ENCODE peak calls at places on chromosome 21, in four cellular contexts. One of them, this sample, is unnamed.

GRCh38 chr21:38798481-38798882 is 7.2 kb upstream of the ETS2 start:
- DNase-seq in ovary: no peak
- DNase-seq in upper lobe of right lung: no peak
- DNase-seq in lower lobe of right lung: no peak
- DNase-seq in this sample: no peak

GRCh38 chr21:46675595-46676280 is 40.3 kb downstream of the PRMT2 start:
- DNase-seq in ovary: no peak
- DNase-seq in lower lobe of right lung: no peak
- DNase-seq in upper lobe of right lung: no peak
- DNase-seq in this sample: no peak

GRCh38 chr21:45388011-45388521 is 16.9 kb upstream of the COL18A1 start:
- DNase-seq in ovary: no peak
- DNase-seq in upper lobe of right lung: peak
- DNase-seq in lower lobe of right lung: peak
- DNase-seq in this sample: peak

GRCh38 chr21:44389335-44389734 is 35.9 kb downstream of the TRPM2 start:
- DNase-seq in upper lobe of right lung: no peak
- DNase-seq in lower lobe of right lung: no peak
- DNase-seq in ovary: no peak
- DNase-seq in this sample: no peak

GRCh38 chr21:45103966-45104520 is 29.7 kb downstream of the ADARB1 start:
- DNase-seq in ovary: no peak
- DNase-seq in lower lobe of right lung: no peak
- DNase-seq in upper lobe of right lung: no peak
- DNase-seq in this sample: no peak

GRCh38 chr21:46080171-46081021 is 17.5 kb upstream of the COL6A2 start:
- DNase-seq in ovary: peak
- DNase-seq in lower lobe of right lung: peak
- DNase-seq in upper lobe of right lung: peak
- DNase-seq in this sample: peak

GRCh38 chr21:33135925-33136324 is 66.0 kb downstream of the OLIG1 start:
- DNase-seq in lower lobe of right lung: no peak
- DNase-seq in ovary: no peak
- DNase-seq in upper lobe of right lung: no peak
- DNase-seq in this sample: no peak

GRCh38 chr21:28775071-28775470 is 217.6 kb downstream of the LTN1 start:
- DNase-seq in ovary: no peak
- DNase-seq in lower lobe of right lung: no peak
- DNase-seq in upper lobe of right lung: no peak
- DNase-seq in this sample: no peak

GRCh38 chr21:41677671-41678015 is 89.2 kb downstream of the RIPK4 start:
- DNase-seq in upper lobe of right lung: peak
- DNase-seq in lower lobe of right lung: no peak
- DNase-seq in ovary: no peak
- DNase-seq in this sample: peak

GRCh38 chr21:18468775-18469174 is 65.2 kb upstream of the TMPRSS15 start:
- DNase-seq in ovary: no peak
- DNase-seq in lower lobe of right lung: no peak
- DNase-seq in upper lobe of right lung: no peak
- DNase-seq in this sample: no peak

GRCh38 chr21:38721983-38722382 is 83.7 kb upstream of the ETS2 start:
- DNase-seq in ovary: no peak
- DNase-seq in lower lobe of right lung: no peak
- DNase-seq in upper lobe of right lung: no peak
- DNase-seq in this sample: no peak

GRCh38 chr21:33374080-33374873 is 28.9 kb upstream of the IFNGR2 start:
- DNase-seq in ovary: no peak
- DNase-seq in lower lobe of right lung: no peak
- DNase-seq in upper lobe of right lung: peak
- DNase-seq in this sample: no peak

GRCh38 chr21:38942617-38943245 is 137.0 kb downstream of the ETS2 start:
- DNase-seq in lower lobe of right lung: no peak
- DNase-seq in upper lobe of right lung: no peak
- DNase-seq in ovary: no peak
- DNase-seq in this sample: no peak

GRCh38 chr21:42534901-42535378 is 21.3 kb downstream of the SLC37A1 start:
- DNase-seq in lower lobe of right lung: peak
- DNase-seq in ovary: no peak
- DNase-seq in upper lobe of right lung: no peak
- DNase-seq in this sample: no peak

GRCh38 chr21:41213081-41213480 is 45.1 kb downstream of the BACE2 start:
- DNase-seq in upper lobe of right lung: no peak
- DNase-seq in ovary: no peak
- DNase-seq in lower lobe of right lung: no peak
- DNase-seq in this sample: no peak

GRCh38 chr21:33024278-33025103 is 1.2 kb upstream of the OLIG2 start:
- DNase-seq in lower lobe of right lung: no peak
- DNase-seq in ovary: no peak
- DNase-seq in upper lobe of right lung: no peak
- DNase-seq in this sample: no peak

GRCh38 chr21:37683396-37684114 is 232.7 kb downstream of the KCNJ6 start:
- DNase-seq in lower lobe of right lung: no peak
- DNase-seq in upper lobe of right lung: no peak
- DNase-seq in ovary: no peak
- DNase-seq in this sample: no peak

GRCh38 chr21:29299046-29299905 is 554 bp downstream of the BACH1 start:
- DNase-seq in upper lobe of right lung: peak
- DNase-seq in ovary: peak
- DNase-seq in lower lobe of right lung: peak
- DNase-seq in this sample: peak

GRCh38 chr21:42157606-42158310 is 61.2 kb upstream of the ABCG1 start:
- DNase-seq in ovary: no peak
- DNase-seq in upper lobe of right lung: no peak
- DNase-seq in lower lobe of right lung: no peak
- DNase-seq in this sample: peak

GRCh38 chr21:43734830-43735229 is 15.9 kb downstream of the PDXK start:
- DNase-seq in ovary: no peak
- DNase-seq in upper lobe of right lung: peak
- DNase-seq in lower lobe of right lung: peak
- DNase-seq in this sample: no peak

GRCh38 chr21:15741510-15741909 is 11.7 kb downstream of the USP25 start:
- DNase-seq in lower lobe of right lung: no peak
- DNase-seq in ovary: no peak
- DNase-seq in upper lobe of right lung: no peak
- DNase-seq in this sample: no peak

GRCh38 chr21:42513985-42514882 is 582 bp downstream of the SLC37A1 start:
- DNase-seq in lower lobe of right lung: peak
- DNase-seq in ovary: no peak
- DNase-seq in upper lobe of right lung: peak
- DNase-seq in this sample: peak

GRCh38 chr21:25733859-25734653 is 648 bp downstream of the ATP5PF start:
- DNase-seq in lower lobe of right lung: no peak
- DNase-seq in upper lobe of right lung: peak
- DNase-seq in ovary: no peak
- DNase-seq in this sample: peak

GRCh38 chr21:26961704-26962103 is 5.2 kb downstream of the ADAMTS5 start:
- DNase-seq in lower lobe of right lung: no peak
- DNase-seq in ovary: peak
- DNase-seq in upper lobe of right lung: no peak
- DNase-seq in this sample: no peak

GRCh38 chr21:45934071-45934470 is 47.5 kb upstream of the COL6A1 start:
- DNase-seq in lower lobe of right lung: no peak
- DNase-seq in upper lobe of right lung: no peak
- DNase-seq in ovary: no peak
- DNase-seq in this sample: no peak

GRCh38 chr21:43369124-43369523 is 57.8 kb downstream of the SIK1 start:
- DNase-seq in lower lobe of right lung: no peak
- DNase-seq in upper lobe of right lung: no peak
- DNase-seq in ovary: no peak
- DNase-seq in this sample: no peak

GRCh38 chr21:33490991-33491372 is 534 bp downstream of the DNAJC28 start:
- DNase-seq in lower lobe of right lung: no peak
- DNase-seq in ovary: no peak
- DNase-seq in upper lobe of right lung: no peak
- DNase-seq in this sample: no peak

GRCh38 chr21:46184625-46185555 is 631 bp upstream of the SPATC1L start:
- DNase-seq in upper lobe of right lung: peak
- DNase-seq in ovary: peak
- DNase-seq in lower lobe of right lung: peak
- DNase-seq in this sample: peak

GRCh38 chr21:37849703-37850102 is 66.6 kb downstream of the KCNJ6 start:
- DNase-seq in ovary: no peak
- DNase-seq in upper lobe of right lung: no peak
- DNase-seq in lower lobe of right lung: no peak
- DNase-seq in this sample: no peak

GRCh38 chr21:33976082-33976979 is 60.7 kb upstream of the ATP5PO start:
- DNase-seq in ovary: no peak
- DNase-seq in upper lobe of right lung: no peak
- DNase-seq in lower lobe of right lung: no peak
- DNase-seq in this sample: no peak

GRCh38 chr21:35649186-35649585 is 411.1 kb downstream of the SETD4 start:
- DNase-seq in upper lobe of right lung: no peak
- DNase-seq in ovary: no peak
- DNase-seq in lower lobe of right lung: no peak
- DNase-seq in this sample: no peak

GRCh38 chr21:35652196-35652595 is 408.1 kb downstream of the SETD4 start:
- DNase-seq in ovary: no peak
- DNase-seq in lower lobe of right lung: no peak
- DNase-seq in upper lobe of right lung: no peak
- DNase-seq in this sample: no peak

GRCh38 chr21:35651166-35651565 is 409.2 kb downstream of the SETD4 start:
- DNase-seq in ovary: no peak
- DNase-seq in upper lobe of right lung: no peak
- DNase-seq in lower lobe of right lung: no peak
- DNase-seq in this sample: no peak

GRCh38 chr21:35646606-35647005 is 413.7 kb downstream of the SETD4 start:
- DNase-seq in upper lobe of right lung: no peak
- DNase-seq in ovary: no peak
- DNase-seq in lower lobe of right lung: no peak
- DNase-seq in this sample: no peak

DNA sequence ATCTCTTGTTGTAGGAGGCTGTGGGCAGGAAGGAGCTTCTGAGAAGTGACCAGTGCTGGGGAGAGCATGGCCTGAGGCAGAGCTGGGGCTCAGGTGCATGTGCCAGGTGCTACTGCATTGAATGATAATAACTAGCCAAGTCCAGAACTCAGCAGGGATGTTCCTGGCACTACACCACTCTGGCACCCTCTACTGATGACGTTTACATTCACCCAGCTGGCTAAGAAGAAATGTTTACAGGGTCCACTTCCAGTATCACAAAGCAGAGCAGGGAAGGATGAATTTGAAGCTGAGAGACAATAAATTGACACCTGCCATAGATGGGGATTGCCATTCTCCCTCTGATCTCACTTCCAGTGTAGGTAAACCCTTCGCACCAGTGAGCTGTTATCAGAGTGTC is 411.8 kb downstream of the SETD4 start:
- DNase-seq in upper lobe of right lung: no peak
- DNase-seq in lower lobe of right lung: no peak
- DNase-seq in ovary: no peak
- DNase-seq in this sample: peak
- TF ChIP-seq CTCF in upper lobe of right lung: no peak
- TF ChIP-seq CTCF in lower lobe of right lung: no peak
- TF ChIP-seq CTCF in ovary: no peak
- TF ChIP-seq CTCF in this sample: no peak

DNA sequence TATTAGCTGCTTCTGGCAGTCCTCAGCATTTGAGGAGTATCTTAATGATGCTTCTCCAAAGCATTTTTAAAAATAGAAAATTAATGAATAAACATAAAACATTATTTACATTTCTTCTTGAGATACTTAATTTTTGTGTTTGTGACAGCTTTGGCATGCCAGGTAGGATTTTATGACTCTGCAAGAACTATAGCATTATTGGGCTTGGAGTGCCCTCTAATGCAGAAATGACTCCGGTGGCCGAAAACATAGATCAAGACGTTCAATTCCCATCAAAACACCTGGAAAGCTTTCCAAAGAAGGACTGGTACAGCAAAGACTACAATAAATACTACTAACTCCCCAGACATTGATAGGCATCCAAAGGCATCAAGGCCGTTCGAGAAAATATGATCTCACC is 366.4 kb upstream of the CXADR start:
- DNase-seq in lower lobe of right lung: no peak
- DNase-seq in ovary: no peak
- DNase-seq in upper lobe of right lung: no peak
- DNase-seq in this sample: no peak
- TF ChIP-seq CTCF in lower lobe of right lung: no peak
- TF ChIP-seq CTCF in ovary: no peak
- TF ChIP-seq CTCF in upper lobe of right lung: no peak
- TF ChIP-seq CTCF in this sample: no peak

DNA sequence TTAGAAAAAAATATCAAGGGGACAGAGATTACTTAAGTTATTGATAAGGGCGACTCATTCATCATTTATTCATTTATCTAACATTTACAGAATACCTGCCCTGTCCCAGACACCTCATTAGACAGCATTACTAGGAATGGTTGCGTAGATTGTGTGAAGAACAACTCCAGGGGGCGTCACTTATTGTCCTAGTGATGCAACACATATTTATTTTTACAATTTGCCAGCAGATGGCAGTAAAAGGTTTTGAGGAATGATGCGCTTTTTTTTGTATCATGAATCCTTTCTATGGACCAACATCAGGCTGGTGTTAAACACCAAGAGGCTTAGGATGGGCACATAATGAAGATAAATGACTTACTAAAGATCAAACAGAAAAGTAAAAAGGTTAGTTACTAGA is 5.5 kb downstream of the NCAM2 start:
- DNase-seq in lower lobe of right lung: no peak
- DNase-seq in upper lobe of right lung: no peak
- DNase-seq in ovary: no peak
- DNase-seq in this sample: no peak
- TF ChIP-seq CTCF in lower lobe of right lung: peak
- TF ChIP-seq CTCF in upper lobe of right lung: peak
- TF ChIP-seq CTCF in ovary: no peak
- TF ChIP-seq CTCF in this sample: no peak

GRCh38 chr21:31560479-31560878 is 99.0 kb upstream of the SOD1 start:
- DNase-seq in ovary: no peak
- DNase-seq in lower lobe of right lung: no peak
- DNase-seq in upper lobe of right lung: peak
- DNase-seq in this sample: no peak

GRCh38 chr21:31557421-31557955 is 102.0 kb upstream of the SOD1 start:
- DNase-seq in upper lobe of right lung: peak
- DNase-seq in lower lobe of right lung: no peak
- DNase-seq in ovary: no peak
- DNase-seq in this sample: no peak

GRCh38 chr21:31557956-31558838 is 101.3 kb upstream of the SOD1 start:
- DNase-seq in ovary: no peak
- DNase-seq in lower lobe of right lung: no peak
- DNase-seq in upper lobe of right lung: peak
- DNase-seq in this sample: no peak

GRCh38 chr21:31559368-31560119 is 99.9 kb upstream of the SOD1 start:
- DNase-seq in ovary: peak
- DNase-seq in upper lobe of right lung: peak
- DNase-seq in lower lobe of right lung: peak
- DNase-seq in this sample: peak

DNA sequence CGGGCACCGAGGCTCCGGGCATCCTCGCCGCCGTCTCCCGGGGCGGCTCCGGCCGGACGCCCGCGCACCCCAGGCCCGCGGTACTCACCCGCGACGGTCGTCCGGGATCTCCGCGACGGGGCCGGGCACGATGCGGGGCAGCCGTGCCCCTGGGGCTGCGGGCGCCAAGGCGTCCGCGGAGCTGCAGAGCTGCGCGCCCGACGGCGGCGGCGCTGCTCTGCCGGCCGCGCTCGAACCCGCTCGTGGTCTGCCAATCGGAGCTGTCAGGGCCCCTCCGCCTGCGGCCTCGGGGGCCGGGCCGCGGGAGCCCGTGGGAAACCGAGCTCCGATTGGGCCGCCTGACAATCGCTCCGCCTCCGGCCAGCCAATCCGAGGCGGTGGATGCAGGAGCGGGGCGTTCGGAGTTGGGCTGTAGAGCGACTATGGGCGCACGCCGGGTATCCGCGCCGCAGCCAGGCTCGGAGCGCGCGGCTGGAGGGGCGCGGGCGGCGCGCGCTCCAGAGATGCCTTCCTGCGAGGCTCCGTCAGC is 100.6 kb upstream of the SOD1 start:
- DNase-seq in upper lobe of right lung: peak
- DNase-seq in lower lobe of right lung: peak
- DNase-seq in ovary: peak
- DNase-seq in this sample: peak
- TF ChIP-seq CTCF in upper lobe of right lung: no peak
- TF ChIP-seq CTCF in lower lobe of right lung: peak
- TF ChIP-seq CTCF in ovary: no peak
- TF ChIP-seq CTCF in this sample: no peak